ENCODE peak calls at places on chromosome 9, in nine cellular contexts. D is lower lobe of right lung, E is neuronal stem cell, Q is vagina, K is A549, A is cardiac muscle cell, V is testis, X is uterus, W is tibial nerve. G is an unnamed sample. For H3K4me1, the result is how much of the 10 kb centered on the place peaks cover.

GRCh38 chr9:116726606-116727005 is 39.5 kb downstream of the TRIM32 start:
- DNase-seq in D (no peak), E (peak), Q (no peak), K (no peak), A (no peak), V (no peak), X (no peak), W (no peak), G (no peak)

GRCh38 chr9:130172161-130172857 is at the start of gene NCS1:
- DNase-seq in D (peak), E (peak), Q (no peak), K (peak), A (peak), V (peak), X (peak), W (peak), G (no peak)

GRCh38 chr9:118268046-118268445 is 563.8 kb downstream of the TLR4 start:
- DNase-seq in D (no peak), E (no peak), Q (no peak), K (no peak), A (no peak), V (no peak), X (no peak), W (no peak), G (no peak)

GRCh38 chr9:111896942-111897830 is 572 bp downstream of the UGCG start:
- DNase-seq in D (peak), E (no peak), Q (peak), K (peak), A (peak), V (peak), X (peak), W (peak), G (peak)

GRCh38 chr9:87198716-87199115 is 251.4 kb upstream of the GAS1 start:
- DNase-seq in D (no peak), E (no peak), Q (no peak), K (no peak), A (peak), V (no peak), X (no peak), W (no peak), G (no peak)

GRCh38 chr9:15160673-15161072 is 146.3 kb downstream of the TTC39B start:
- DNase-seq in D (no peak), E (no peak), Q (no peak), K (no peak), A (no peak), V (no peak), X (no peak), W (no peak), G (no peak)

GRCh38 chr9:69637193-69637592 is 35.0 kb downstream of the APBA1 start:
- DNase-seq in D (no peak), E (no peak), Q (no peak), K (no peak), A (no peak), V (no peak), X (no peak), W (no peak), G (no peak)

GRCh38 chr9:98642661-98643312 is 65.9 kb downstream of the GABBR2 start:
- DNase-seq in D (no peak), E (no peak), Q (no peak), K (no peak), A (no peak), V (no peak), X (no peak), W (no peak), G (no peak)

GRCh38 chr9:26947736-26948135 is 694 bp upstream of the PLAA start:
- DNase-seq in D (no peak), E (no peak), Q (no peak), K (no peak), A (no peak), V (no peak), X (no peak), W (no peak), G (no peak)

GRCh38 chr9:116935149-116935897 is 248.2 kb downstream of the TRIM32 start:
- DNase-seq in D (no peak), E (no peak), Q (no peak), K (no peak), A (no peak), V (no peak), X (no peak), W (no peak), G (no peak)

GRCh38 chr9:97830884-97831829 is 21.9 kb upstream of the FOXE1 start:
- DNase-seq in D (no peak), E (no peak), Q (no peak), K (no peak), A (peak), V (no peak), X (no peak), W (no peak), G (no peak)

GRCh38 chr9:4762889-4763521 is 22.0 kb upstream of the AK3 start:
- DNase-seq in D (no peak), E (peak), Q (no peak), K (no peak), A (peak), V (peak), X (no peak), W (no peak), G (no peak)

GRCh38 chr9:131441441-131441840 is 47.6 kb downstream of the PRRC2B start:
- DNase-seq in D (no peak), E (no peak), Q (no peak), K (no peak), A (no peak), V (no peak), X (no peak), W (no peak), G (no peak)

GRCh38 chr9:113533335-113534225 is 70.1 kb downstream of the RGS3 start:
- DNase-seq in D (no peak), E (no peak), Q (no peak), K (no peak), A (no peak), V (no peak), X (no peak), W (no peak), G (no peak)

GRCh38 chr9:129317179-129318011 is 139.3 kb upstream of the IER5L start:
- DNase-seq in D (no peak), E (no peak), Q (peak), K (peak), A (peak), V (peak), X (peak), W (peak), G (no peak)

DNA sequence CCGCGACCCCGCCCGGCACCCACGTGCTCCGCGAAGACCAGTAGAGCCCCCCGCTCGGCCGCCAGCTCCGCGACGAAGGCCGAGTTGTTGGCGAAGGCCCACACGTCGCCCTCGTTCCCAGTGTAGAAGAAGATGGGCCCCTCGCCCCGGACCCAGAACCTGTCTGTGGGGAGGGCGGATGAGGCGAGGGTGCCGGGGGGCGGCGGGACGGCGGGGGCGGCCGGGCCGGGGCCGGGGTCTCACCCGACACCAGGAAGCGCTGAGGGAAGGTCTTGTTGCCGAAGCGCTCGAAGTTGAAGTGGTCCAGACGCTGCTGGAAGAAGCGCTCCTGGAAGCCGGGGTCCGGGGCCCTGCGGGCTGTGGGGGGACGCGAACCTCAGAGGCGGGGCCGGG is 317 bp downstream of the DPP7 start:
- DNase-seq in D (peak), E (no peak), Q (no peak), K (no peak), A (peak), V (no peak), X (no peak), W (no peak), G (no peak)
- H3K4me3 ChIP-seq in D (peak), E (peak), Q (peak), K (peak), A (peak), V (peak), X (peak), W (peak), G (peak)

DNA sequence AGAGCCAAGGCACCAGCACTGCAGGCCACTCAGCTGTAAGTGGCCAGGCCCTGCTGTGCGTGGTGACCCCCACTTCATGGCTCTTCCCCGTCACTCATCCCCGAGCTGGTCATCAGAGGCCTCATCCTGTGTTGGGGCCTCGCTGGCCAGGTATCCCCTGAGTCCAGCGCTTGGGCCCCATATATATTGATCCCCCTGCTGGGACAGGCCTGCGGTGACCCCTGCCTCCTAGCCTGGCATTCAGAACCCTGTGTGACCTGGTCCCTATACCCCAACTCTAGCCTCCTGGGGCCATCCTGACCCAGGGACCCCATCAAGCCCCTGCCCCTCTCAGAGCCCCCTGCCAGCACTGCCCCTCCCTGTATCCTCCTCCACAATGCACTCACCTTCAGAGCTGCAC is 12.7 kb downstream of the GBGT1 start:
- DNase-seq in D (no peak), E (no peak), Q (no peak), K (no peak), A (no peak), V (no peak), X (no peak), W (no peak), G (no peak)
- H3K27ac ChIP-seq in D (no peak), E (no peak), Q (peak), K (no peak), A (no peak), V (no peak), X (no peak), W (no peak), G (no peak)

GRCh38 chr9:108643756-108644510 is 211.9 kb downstream of the ACTL7B start:
- DNase-seq in D (no peak), E (no peak), Q (peak), K (no peak), A (peak), V (no peak), X (no peak), W (no peak), G (no peak)
- H3K4me1 ChIP-seq in D (under half), E (under half), Q (under half), K (under half), A (under half), V (under half), X (under half), W (under half), G (under half)

DNA sequence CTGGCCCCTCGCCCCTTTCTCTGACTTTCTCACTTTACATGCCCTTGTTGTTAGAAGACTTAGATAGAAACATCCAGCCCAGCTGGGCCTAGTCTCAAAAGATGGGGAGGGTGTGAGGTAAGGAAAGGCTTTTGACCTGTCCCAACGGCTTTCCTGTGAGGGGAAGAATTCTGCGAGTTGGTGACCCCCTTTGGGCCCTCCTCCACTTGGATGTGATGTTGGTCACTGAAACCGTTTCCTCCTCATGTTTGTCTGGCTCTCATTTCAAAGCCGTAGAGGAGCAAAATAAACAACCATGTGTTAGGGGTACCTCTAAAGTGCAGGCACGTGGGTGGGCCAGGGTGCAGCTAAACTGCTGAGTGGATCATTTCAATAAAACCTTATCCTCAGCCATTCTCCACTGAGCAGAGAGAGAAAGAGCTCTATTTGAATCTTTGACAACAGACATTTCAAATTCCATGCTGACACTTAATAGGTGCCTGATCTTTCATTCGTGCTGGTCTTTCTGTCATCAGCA is 84.3 kb upstream of the MELK start:
- DNase-seq in D (no peak), E (no peak), Q (peak), K (no peak), A (no peak), V (peak), X (no peak), W (no peak), G (no peak)
- H3K4me3 ChIP-seq in D (peak), E (peak), Q (peak), K (peak), A (peak), V (peak), X (peak), W (peak), G (peak)

DNA sequence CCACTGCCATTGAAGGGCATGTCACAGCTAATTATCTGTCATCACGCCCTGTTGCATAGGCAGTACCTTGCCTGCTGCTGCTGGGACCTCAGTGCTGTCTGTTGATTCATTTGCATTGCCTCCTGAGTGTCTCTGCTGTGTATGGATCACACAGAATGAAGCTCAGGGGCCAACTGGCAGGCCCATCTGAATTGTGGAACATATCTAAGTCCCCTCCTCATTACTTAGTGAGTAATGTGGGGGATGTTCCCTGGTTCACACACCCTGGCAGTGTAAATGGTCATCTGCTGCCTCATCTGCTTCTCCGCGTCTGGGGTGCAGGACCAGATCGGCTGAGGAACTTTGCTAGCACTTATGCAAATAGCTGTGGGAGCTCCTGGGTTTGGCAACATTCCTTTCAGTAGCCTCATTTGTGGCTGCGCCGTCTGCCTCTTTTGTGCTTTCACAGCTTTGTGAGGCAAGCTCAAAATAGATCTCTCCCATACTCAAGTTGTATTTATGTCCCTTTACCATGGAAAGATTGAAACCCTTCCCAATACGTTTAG is 25.4 kb downstream of the TYRP1 start:
- DNase-seq in D (no peak), E (peak), Q (no peak), K (no peak), A (peak), V (no peak), X (no peak), W (no peak), G (no peak)
- H3K27ac ChIP-seq in D (no peak), E (peak), Q (no peak), K (no peak), A (peak), V (no peak), X (no peak), W (no peak), G (no peak)

GRCh38 chr9:134389659-134390058 is 63.4 kb downstream of the RXRA start:
- DNase-seq in D (no peak), E (no peak), Q (no peak), K (no peak), A (no peak), V (no peak), X (no peak), W (no peak), G (no peak)
- H3K4me1 ChIP-seq in D (half or more), E (under half), Q (half or more), K (under half), A (under half), V (under half), X (under half), W (under half), G (under half)

GRCh38 chr9:94586316-94586715 is 7.3 kb downstream of the FBP2 start:
- DNase-seq in D (no peak), E (no peak), Q (no peak), K (no peak), A (peak), V (no peak), X (no peak), W (no peak), G (no peak)
- H3K4me3 ChIP-seq in D (peak), E (no peak), Q (no peak), K (no peak), A (no peak), V (no peak), X (no peak), W (no peak), G (no peak)

G was measured in naive thymus-derived CD4-positive, alpha-beta T cell.